ENCODE peak calls at places on chromosome 17, in ten cellular contexts. I, K, W, F, V, G, Y, J, Z and U are unnamed samples.
A peak's percentile ranks its signal among the peaks of the same experiment; 100 is the strongest.

GRCh38 chr17:545156-545555 is 169.5 kb downstream of the VPS53 start:
- DNase-seq in G (no peak), K (no peak), Z (no peak), I (no peak), J (no peak), V (no peak), F (no peak), W (no peak), Y (no peak), U (no peak)

GRCh38 chr17:64107517-64108235 is 22.3 kb downstream of the ERN1 start:
- DNase-seq in G (no peak), F (no peak), Y (no peak), W (no peak), Z (no peak), J (no peak), K (no peak), V (no peak), I (no peak), U (no peak)

GRCh38 chr17:28920191-28920590 is 17.3 kb upstream of the DHRS13 start:
- DNase-seq in V (no peak), Z (no peak), W (no peak), Y (no peak), K (no peak), I (no peak), F (no peak), J (no peak), G (no peak), U (no peak)

GRCh38 chr17:82370471-82371332 is 863 bp upstream of the UTS2R start:
- DNase-seq in W (peak; percentile 44), F (no peak), V (no peak), J (no peak), Y (peak; percentile 18), I (no peak), G (no peak), Z (peak; percentile 32), K (no peak), U (no peak)

GRCh38 chr17:77802811-77803220 is 155.7 kb upstream of the TNRC6C start:
- DNase-seq in V (peak; percentile 7), I (peak; percentile 16), Y (peak; percentile 34), F (no peak), J (peak; percentile 61), Z (no peak), G (no peak), K (no peak), W (no peak), U (no peak)

GRCh38 chr17:79365836-79366831 is 244.7 kb downstream of the RBFOX3 start:
- DNase-seq in V (no peak), Z (no peak), Y (no peak), J (no peak), K (no peak), F (no peak), G (no peak), I (no peak), W (no peak), U (no peak)

GRCh38 chr17:68238488-68238887 is 9.4 kb upstream of the AMZ2 start:
- DNase-seq in V (no peak), I (no peak), J (no peak), W (no peak), G (no peak), K (no peak), Z (no peak), Y (no peak), F (no peak), U (no peak)

GRCh38 chr17:2949469-2950044 is 113.8 kb downstream of the OR1D5 start:
- DNase-seq in K (no peak), V (peak; percentile 78), F (no peak), Y (peak; percentile 91), I (no peak), G (no peak), W (no peak), J (no peak), Z (no peak), U (no peak)